ENCODE peak calls at places on chromosomes 3 and 15, in four cellular contexts. One of them, this sample, is unnamed. For H3K4me1, the result is how much of the 10 kb centered on the place peaks cover.

GRCh38 chr15:77002954-77003912 is 8.3 kb downstream of the PSTPIP1 start:
- DNase-seq in fibroblast of lung: no peak
- DNase-seq in OCI-LY7: peak
- DNase-seq in neural progenitor cell: no peak
- DNase-seq in this sample: peak

GRCh38 chr3:43747641-43748040 is 56.9 kb downstream of the ABHD5 start:
- DNase-seq in neural progenitor cell: no peak
- DNase-seq in OCI-LY7: no peak
- DNase-seq in fibroblast of lung: peak
- DNase-seq in this sample: no peak

GRCh38 chr3:135739755-135740154 is 225.8 kb upstream of the PPP2R3A start:
- DNase-seq in OCI-LY7: no peak
- DNase-seq in neural progenitor cell: peak
- DNase-seq in fibroblast of lung: no peak
- DNase-seq in this sample: no peak

GRCh38 chr3:159158213-159158612 is 356.4 kb downstream of the MFSD1 start:
- DNase-seq in neural progenitor cell: peak
- DNase-seq in OCI-LY7: no peak
- DNase-seq in fibroblast of lung: peak
- DNase-seq in this sample: no peak

GRCh38 chr15:40307421-40308165 is at the start of gene PLCB2:
- DNase-seq in fibroblast of lung: no peak
- DNase-seq in OCI-LY7: peak
- DNase-seq in neural progenitor cell: no peak
- DNase-seq in this sample: peak

GRCh38 chr15:70116317-70116716 is 18.6 kb upstream of the TLE3 start:
- DNase-seq in fibroblast of lung: no peak
- DNase-seq in neural progenitor cell: no peak
- DNase-seq in OCI-LY7: no peak
- DNase-seq in this sample: no peak

GRCh38 chr15:99976811-99977271 is 243.6 kb upstream of the LYSMD4 start:
- DNase-seq in fibroblast of lung: peak
- DNase-seq in OCI-LY7: no peak
- DNase-seq in neural progenitor cell: no peak
- DNase-seq in this sample: no peak

GRCh38 chr15:70792171-70792573 is 28.8 kb upstream of the UACA start:
- DNase-seq in neural progenitor cell: no peak
- DNase-seq in OCI-LY7: no peak
- DNase-seq in fibroblast of lung: peak
- DNase-seq in this sample: no peak

GRCh38 chr3:188287339-188287738 is 133.4 kb downstream of the LPP start:
- DNase-seq in fibroblast of lung: no peak
- DNase-seq in OCI-LY7: no peak
- DNase-seq in neural progenitor cell: no peak
- DNase-seq in this sample: no peak

GRCh38 chr3:59572106-59572505 is 522.3 kb upstream of the CFAP20DC start:
- DNase-seq in fibroblast of lung: peak
- DNase-seq in neural progenitor cell: no peak
- DNase-seq in OCI-LY7: no peak
- DNase-seq in this sample: no peak

GRCh38 chr3:138125548-138126221 is 6.5 kb downstream of the A4GNT start:
- DNase-seq in fibroblast of lung: peak
- DNase-seq in neural progenitor cell: no peak
- DNase-seq in OCI-LY7: no peak
- DNase-seq in this sample: no peak

GRCh38 chr3:134869153-134869726 is 74.2 kb downstream of the EPHB1 start:
- DNase-seq in neural progenitor cell: no peak
- DNase-seq in fibroblast of lung: no peak
- DNase-seq in OCI-LY7: no peak
- DNase-seq in this sample: no peak

GRCh38 chr3:150599611-150600297 is 3.4 kb upstream of the SELENOT start:
- DNase-seq in fibroblast of lung: peak
- DNase-seq in neural progenitor cell: no peak
- DNase-seq in OCI-LY7: no peak
- DNase-seq in this sample: no peak

GRCh38 chr3:18761530-18761929 is 336.4 kb upstream of the SATB1 start:
- DNase-seq in neural progenitor cell: no peak
- DNase-seq in fibroblast of lung: no peak
- DNase-seq in OCI-LY7: peak
- DNase-seq in this sample: no peak

GRCh38 chr3:15148614-15149013 is 49.7 kb upstream of the RBSN start:
- DNase-seq in OCI-LY7: peak
- DNase-seq in fibroblast of lung: no peak
- DNase-seq in neural progenitor cell: peak
- DNase-seq in this sample: no peak

GRCh38 chr3:42736081-42736480 is 33.5 kb upstream of the HHATL start:
- DNase-seq in neural progenitor cell: no peak
- DNase-seq in fibroblast of lung: no peak
- DNase-seq in OCI-LY7: no peak
- DNase-seq in this sample: no peak

GRCh38 chr15:27412413-27412812 is 441.4 kb downstream of the GABRG3 start:
- DNase-seq in fibroblast of lung: no peak
- DNase-seq in neural progenitor cell: peak
- DNase-seq in OCI-LY7: no peak
- DNase-seq in this sample: no peak

GRCh38 chr3:1275495-1275894 is 182.7 kb downstream of the CNTN6 start:
- DNase-seq in OCI-LY7: peak
- DNase-seq in neural progenitor cell: peak
- DNase-seq in fibroblast of lung: no peak
- DNase-seq in this sample: no peak

GRCh38 chr3:23640472-23641146 is 165.1 kb upstream of the UBE2E1 start:
- DNase-seq in neural progenitor cell: no peak
- DNase-seq in OCI-LY7: no peak
- DNase-seq in fibroblast of lung: no peak
- DNase-seq in this sample: no peak

GRCh38 chr15:80669599-80670273 is 25.4 kb upstream of the ABHD17C start:
- DNase-seq in fibroblast of lung: peak
- DNase-seq in OCI-LY7: no peak
- DNase-seq in neural progenitor cell: no peak
- DNase-seq in this sample: no peak

GRCh38 chr3:169812844-169813677 is at the start of the genes LRRC34 and LRRIQ4:
- DNase-seq in OCI-LY7: peak
- DNase-seq in fibroblast of lung: peak
- DNase-seq in neural progenitor cell: peak
- DNase-seq in this sample: peak

GRCh38 chr3:78905700-78906099 is 862.1 kb downstream of the ROBO1 start:
- DNase-seq in fibroblast of lung: no peak
- DNase-seq in neural progenitor cell: no peak
- DNase-seq in OCI-LY7: no peak
- DNase-seq in this sample: no peak

GRCh38 chr3:146403792-146404191 is 65.6 kb downstream of the PLSCR2 start:
- DNase-seq in fibroblast of lung: no peak
- DNase-seq in OCI-LY7: no peak
- DNase-seq in neural progenitor cell: no peak
- DNase-seq in this sample: no peak

GRCh38 chr3:39454818-39455217 is 12.7 kb upstream of the MOBP start:
- DNase-seq in OCI-LY7: no peak
- DNase-seq in fibroblast of lung: no peak
- DNase-seq in neural progenitor cell: no peak
- DNase-seq in this sample: no peak

GRCh38 chr15:96336045-96336642 is 5.6 kb downstream of the NR2F2 start:
- DNase-seq in fibroblast of lung: peak
- DNase-seq in OCI-LY7: no peak
- DNase-seq in neural progenitor cell: peak
- DNase-seq in this sample: no peak

GRCh38 chr3:147945968-147946519 is 536.9 kb downstream of the ZIC1 start:
- DNase-seq in fibroblast of lung: peak
- DNase-seq in OCI-LY7: no peak
- DNase-seq in neural progenitor cell: peak
- DNase-seq in this sample: no peak

GRCh38 chr3:107361633-107362032 is 15.6 kb upstream of the CCDC54 start:
- DNase-seq in OCI-LY7: no peak
- DNase-seq in neural progenitor cell: no peak
- DNase-seq in fibroblast of lung: no peak
- DNase-seq in this sample: no peak

GRCh38 chr3:57659810-57660439 is 33.0 kb downstream of the DENND6A start:
- DNase-seq in OCI-LY7: no peak
- DNase-seq in neural progenitor cell: no peak
- DNase-seq in fibroblast of lung: no peak
- DNase-seq in this sample: no peak

GRCh38 chr3:134353831-134354611 is 20.2 kb downstream of the AMOTL2 start:
- DNase-seq in neural progenitor cell: no peak
- DNase-seq in OCI-LY7: peak
- DNase-seq in fibroblast of lung: no peak
- DNase-seq in this sample: no peak

GRCh38 chr3:138943724-138944131 is 3.2 kb downstream of the FOXL2 start:
- DNase-seq in neural progenitor cell: peak
- DNase-seq in fibroblast of lung: peak
- DNase-seq in OCI-LY7: no peak
- DNase-seq in this sample: peak

GRCh38 chr3:38578081-38578475 is 71.4 kb downstream of the SCN5A start:
- DNase-seq in OCI-LY7: no peak
- DNase-seq in neural progenitor cell: no peak
- DNase-seq in fibroblast of lung: no peak
- DNase-seq in this sample: no peak

GRCh38 chr3:196528639-196529233 is 13.6 kb upstream of the SMCO1 start:
- DNase-seq in OCI-LY7: peak
- DNase-seq in neural progenitor cell: peak
- DNase-seq in fibroblast of lung: peak
- DNase-seq in this sample: peak

GRCh38 chr3:39065197-39065596 is 13.4 kb downstream of the WDR48 start:
- DNase-seq in fibroblast of lung: peak
- DNase-seq in OCI-LY7: peak
- DNase-seq in neural progenitor cell: peak
- DNase-seq in this sample: no peak

GRCh38 chr3:55828712-55829111 is 341.6 kb upstream of the WNT5A start:
- DNase-seq in fibroblast of lung: peak
- DNase-seq in OCI-LY7: no peak
- DNase-seq in neural progenitor cell: no peak
- DNase-seq in this sample: no peak

GRCh38 chr15:39239562-39239961 is 341.3 kb upstream of the THBS1 start:
- DNase-seq in neural progenitor cell: no peak
- DNase-seq in OCI-LY7: no peak
- DNase-seq in fibroblast of lung: peak
- DNase-seq in this sample: no peak

GRCh38 chr3:89946863-89947262 is 839.4 kb downstream of the EPHA3 start:
- DNase-seq in OCI-LY7: no peak
- DNase-seq in neural progenitor cell: no peak
- DNase-seq in fibroblast of lung: no peak
- DNase-seq in this sample: no peak

DNA sequence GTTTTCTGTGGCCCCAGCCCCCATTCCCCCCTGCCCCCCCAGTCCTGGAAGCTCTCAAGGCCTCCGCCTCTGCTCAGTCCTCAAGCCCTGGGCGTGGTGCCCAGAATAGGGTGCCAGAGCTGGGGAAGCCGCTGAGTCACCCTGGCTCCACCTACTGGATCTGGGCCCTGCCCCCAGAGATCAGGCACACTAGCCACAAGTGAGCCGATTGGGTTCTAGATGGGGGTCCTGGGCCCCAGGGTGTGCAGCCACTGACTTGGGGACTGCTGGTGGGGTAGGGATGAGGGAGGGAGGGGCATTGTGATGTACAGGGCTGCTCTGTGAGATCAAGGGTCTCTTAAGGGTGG is 5.7 kb downstream of the EIF4G1 start:
- DNase-seq in fibroblast of lung: peak
- DNase-seq in OCI-LY7: no peak
- DNase-seq in neural progenitor cell: no peak
- DNase-seq in this sample: no peak
- H3K4me1 ChIP-seq in fibroblast of lung: under half
- H3K4me1 ChIP-seq in OCI-LY7: under half
- H3K4me1 ChIP-seq in neural progenitor cell: under half
- H3K4me1 ChIP-seq in this sample: under half

GRCh38 chr3:86815880-86816279 is 175.1 kb downstream of the VGLL3 start:
- DNase-seq in fibroblast of lung: peak
- DNase-seq in OCI-LY7: no peak
- DNase-seq in neural progenitor cell: no peak
- DNase-seq in this sample: no peak
- H3K27ac ChIP-seq in fibroblast of lung: no peak
- H3K27ac ChIP-seq in OCI-LY7: no peak
- H3K27ac ChIP-seq in neural progenitor cell: no peak
- H3K27ac ChIP-seq in this sample: no peak

GRCh38 chr15:29046281-29046810 is 160.6 kb downstream of the APBA2 start:
- DNase-seq in fibroblast of lung: no peak
- DNase-seq in OCI-LY7: no peak
- DNase-seq in neural progenitor cell: no peak
- DNase-seq in this sample: no peak

GRCh38 chr15:29045717-29046116 is 159.9 kb downstream of the APBA2 start:
- DNase-seq in fibroblast of lung: peak
- DNase-seq in OCI-LY7: no peak
- DNase-seq in neural progenitor cell: no peak
- DNase-seq in this sample: no peak

GRCh38 chr15:29048011-29048410 is 162.2 kb downstream of the APBA2 start:
- DNase-seq in neural progenitor cell: no peak
- DNase-seq in OCI-LY7: no peak
- DNase-seq in fibroblast of lung: no peak
- DNase-seq in this sample: no peak

GRCh38 chr15:29044506-29044905 is 158.7 kb downstream of the APBA2 start:
- DNase-seq in neural progenitor cell: no peak
- DNase-seq in fibroblast of lung: peak
- DNase-seq in OCI-LY7: no peak
- DNase-seq in this sample: no peak

DNA sequence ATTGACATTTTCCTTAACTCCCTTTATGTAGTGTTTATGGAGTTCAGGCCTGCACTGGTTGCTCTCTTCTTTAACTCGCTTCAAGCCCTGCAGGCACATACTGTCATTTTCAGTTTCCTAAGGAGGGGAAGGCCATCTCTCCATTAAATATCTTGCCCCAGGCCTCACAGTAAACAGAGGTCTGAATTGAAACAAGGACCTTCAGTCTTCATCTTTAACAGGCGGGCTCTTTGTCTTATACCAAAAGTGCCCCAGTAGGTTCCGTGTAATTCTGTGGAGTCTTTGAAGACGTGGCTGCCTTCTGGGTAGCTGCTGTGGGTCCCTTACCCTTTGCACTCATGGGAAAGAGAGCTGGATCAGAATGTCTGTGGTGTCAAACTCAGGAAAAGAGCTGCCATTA is 161.2 kb downstream of the APBA2 start:
- DNase-seq in OCI-LY7: no peak
- DNase-seq in fibroblast of lung: no peak
- DNase-seq in neural progenitor cell: no peak
- DNase-seq in this sample: no peak
- H3K4me1 ChIP-seq in OCI-LY7: under half
- H3K4me1 ChIP-seq in fibroblast of lung: under half
- H3K4me1 ChIP-seq in neural progenitor cell: under half
- H3K4me1 ChIP-seq in this sample: under half

DNA sequence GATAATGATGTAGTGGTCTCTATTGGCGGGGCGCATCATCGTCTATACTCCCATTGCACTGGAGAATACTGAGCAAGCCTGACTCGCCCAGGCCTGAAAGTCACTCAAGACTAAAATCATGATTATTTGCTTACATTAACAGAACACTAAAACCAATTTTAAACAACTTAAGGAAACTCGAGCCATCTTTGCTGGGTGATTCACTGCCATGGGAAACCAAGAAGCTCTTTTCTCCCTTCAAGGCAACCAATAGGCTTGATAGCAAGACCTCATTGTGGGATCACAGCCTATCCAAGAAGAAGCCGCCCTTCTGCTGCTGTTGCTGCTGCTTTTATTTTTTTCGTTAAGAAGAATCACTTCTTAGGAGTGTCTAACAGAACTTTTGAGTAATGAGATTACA is 479.4 kb downstream of the FOXP1 start:
- DNase-seq in neural progenitor cell: no peak
- DNase-seq in OCI-LY7: no peak
- DNase-seq in fibroblast of lung: peak
- DNase-seq in this sample: no peak
- H3K27ac ChIP-seq in neural progenitor cell: no peak
- H3K27ac ChIP-seq in OCI-LY7: no peak
- H3K27ac ChIP-seq in fibroblast of lung: peak
- H3K27ac ChIP-seq in this sample: no peak

This sample was measured in CD8-positive, alpha-beta memory T cell.